ENCODE peak calls at places on chromosomes 2 and 18, in seven cellular contexts. E, W, Z, U, A, Q and I are unnamed samples.

GRCh38 chr2:239830066-239830717 is 194.9 kb downstream of the NDUFA10 start:
- DNase-seq in U (no peak), A (peak), Z (no peak), E (no peak), W (no peak), Q (no peak), I (no peak)

GRCh38 chr2:201057089-201057499 is 14.4 kb downstream of the HYCC2 start:
- DNase-seq in W (no peak), A (no peak), Z (no peak), Q (no peak), E (no peak), U (no peak), I (no peak)

GRCh38 chr2:219987830-219988229 is 360.4 kb downstream of the SLC4A3 start:
- DNase-seq in Q (no peak), Z (no peak), E (no peak), A (peak), W (no peak), U (no peak), I (no peak)

GRCh38 chr18:44229693-44230108 is 451.0 kb upstream of the SETBP1 start:
- DNase-seq in A (peak), U (no peak), W (no peak), E (no peak), Z (peak), Q (no peak), I (no peak)

GRCh38 chr2:97731274-97732050 is 18.1 kb downstream of the ZAP70 start:
- DNase-seq in U (no peak), W (no peak), Q (no peak), E (peak), A (no peak), Z (no peak), I (no peak)

GRCh38 chr2:38465789-38466127 is 88.7 kb upstream of the ATL2 start:
- DNase-seq in E (peak), U (no peak), A (peak), Z (no peak), W (no peak), Q (no peak), I (peak)

GRCh38 chr2:189662674-189663226 is 1.5 kb downstream of the ASNSD1 start:
- DNase-seq in A (no peak), U (no peak), Z (no peak), W (no peak), Q (no peak), E (no peak), I (no peak)

GRCh38 chr2:222797308-222797707 is 63.5 kb upstream of the ACSL3 start:
- DNase-seq in A (peak), Z (peak), U (no peak), Q (no peak), E (no peak), W (no peak), I (no peak)

GRCh38 chr18:51273435-51273834 is 76.0 kb upstream of the MEX3C start:
- DNase-seq in E (no peak), A (no peak), U (no peak), Q (no peak), W (no peak), Z (no peak), I (no peak)

GRCh38 chr2:84723831-84724230 is 157.1 kb downstream of the TRABD2A start:
- DNase-seq in W (no peak), E (no peak), U (no peak), A (no peak), Z (no peak), Q (no peak), I (no peak)

GRCh38 chr2:241771286-241772062 is 5.1 kb upstream of the GAL3ST2 start:
- DNase-seq in E (peak), Z (no peak), U (no peak), A (peak), Q (no peak), W (peak), I (no peak)

GRCh38 chr2:42089340-42089925 is 41.6 kb downstream of the PKDCC start:
- DNase-seq in W (peak), U (no peak), E (peak), Z (no peak), A (peak), Q (peak), I (peak)

GRCh38 chr2:42560886-42561285 is 7.5 kb upstream of the MTA3 start:
- DNase-seq in A (no peak), U (no peak), E (no peak), Z (no peak), W (no peak), Q (no peak), I (no peak)

GRCh38 chr2:176556383-176556782 is 287.1 kb downstream of the MTX2 start:
- DNase-seq in W (no peak), U (no peak), A (no peak), E (no peak), Q (no peak), Z (no peak), I (no peak)

GRCh38 chr2:46066591-46066990 is 230.6 kb upstream of the EPAS1 start:
- DNase-seq in W (no peak), Z (no peak), E (no peak), U (no peak), A (peak), Q (no peak), I (no peak)

GRCh38 chr18:49859725-49860124 is 46.4 kb upstream of the ACAA2 start:
- DNase-seq in U (no peak), E (no peak), Q (no peak), A (no peak), W (no peak), Z (no peak), I (no peak)

GRCh38 chr2:46490521-46491141 is 11.3 kb downstream of the TMEM247 start:
- DNase-seq in A (peak), Q (peak), Z (peak), W (no peak), E (no peak), U (no peak), I (no peak)

GRCh38 chr18:59057493-59057795 is 82.2 kb upstream of the SEC11C start:
- DNase-seq in A (no peak), E (no peak), Z (no peak), Q (no peak), U (no peak), W (no peak), I (no peak)

GRCh38 chr2:88147145-88147544 is 19.3 kb upstream of the FABP1 start:
- DNase-seq in Z (no peak), E (no peak), W (no peak), Q (no peak), U (no peak), A (no peak), I (no peak)

GRCh38 chr18:79538635-79539034 is 141.0 kb upstream of the CTDP1 start:
- DNase-seq in Z (no peak), U (no peak), W (no peak), Q (no peak), E (no peak), A (no peak), I (no peak)

GRCh38 chr2:72825271-72826155 is at the start of gene EXOC6B:
- DNase-seq in Z (peak), E (peak), W (peak), Q (peak), A (peak), U (peak), I (peak)

GRCh38 chr2:54481686-54482085 is 25.6 kb downstream of the SPTBN1 start:
- DNase-seq in A (no peak), E (no peak), W (no peak), Z (no peak), Q (no peak), U (no peak), I (no peak)

GRCh38 chr2:27724905-27725693 is 46.4 kb upstream of the MRPL33 start:
- DNase-seq in W (no peak), E (no peak), U (no peak), Z (no peak), Q (no peak), A (peak), I (no peak)

GRCh38 chr2:51003345-51004192 is 28.4 kb downstream of the NRXN1 start:
- DNase-seq in W (no peak), E (no peak), A (peak), U (no peak), Q (no peak), Z (no peak), I (no peak)

GRCh38 chr2:206193643-206194382 is 34.1 kb downstream of the EEF1B2 start:
- DNase-seq in Z (no peak), A (no peak), W (no peak), Q (no peak), E (no peak), U (no peak), I (no peak)

GRCh38 chr2:241031436-241032165 is 33.2 kb downstream of the SNED1 start:
- DNase-seq in A (no peak), Q (no peak), U (no peak), W (no peak), E (no peak), Z (no peak), I (no peak)